ENCODE peak calls at places on chromosomes 1 and 21, in six cellular contexts. G is IMR-90, J is H9, N is mesenchymal stem cell, C is neuronal stem cell, V is H1. H is an unnamed sample.

GRCh38 chr21:39316062-39316461 is 2.6 kb upstream of the BRWD1 start:
- DNase-seq in G (no peak), V (no peak), J (no peak), C (no peak), N (no peak), H (no peak)

GRCh38 chr1:95396557-95396956 is 162.5 kb downstream of the RWDD3 start:
- DNase-seq in V (no peak), G (no peak), J (no peak), C (no peak), N (no peak), H (no peak)

GRCh38 chr1:45622267-45622890 is 1.5 kb downstream of the CCDC17 start:
- DNase-seq in G (no peak), N (no peak), V (peak), C (peak), J (peak), H (no peak)

GRCh38 chr1:47646676-47647075 is 208.8 kb downstream of the FOXD2 start:
- DNase-seq in G (no peak), N (no peak), V (no peak), C (no peak), J (no peak), H (no peak)

GRCh38 chr1:2347409-2347785 is 44.0 kb downstream of the MORN1 start:
- DNase-seq in G (no peak), C (no peak), J (no peak), N (no peak), V (no peak), H (no peak)

GRCh38 chr1:170662561-170662971 is 1.4 kb upstream of the PRRX1 start:
- DNase-seq in J (no peak), N (no peak), G (peak), V (no peak), C (no peak), H (no peak)

GRCh38 chr1:39919545-39919944 is 17.8 kb upstream of the MYCL start:
- DNase-seq in N (peak), J (peak), V (peak), C (peak), G (peak), H (peak)

GRCh38 chr1:77832889-77833288 is 53.4 kb downstream of the MIGA1 start:
- DNase-seq in G (peak), J (no peak), V (no peak), C (no peak), N (peak), H (no peak)

GRCh38 chr1:117695796-117696505 is 90.1 kb downstream of the TENT5C start:
- DNase-seq in V (no peak), G (peak), N (peak), J (peak), C (no peak), H (peak)

GRCh38 chr1:109301874-109302273 is 4.9 kb downstream of the MYBPHL start:
- DNase-seq in G (no peak), V (no peak), N (no peak), C (no peak), J (no peak), H (no peak)

GRCh38 chr21:35294231-35294898 is 245.3 kb upstream of the RUNX1 start:
- DNase-seq in G (no peak), J (no peak), N (no peak), C (no peak), V (no peak), H (peak)

GRCh38 chr1:215083408-215083961 is 948 bp downstream of the KCNK2 start:
- DNase-seq in V (peak), J (peak), N (peak), G (peak), C (peak), H (no peak)

GRCh38 chr1:41239988-41240610 is 2.0 kb downstream of the SCMH1 start:
- DNase-seq in N (peak), V (no peak), J (no peak), G (peak), C (no peak), H (peak)

GRCh38 chr1:182604128-182604834 is at the start of gene RGS16:
- DNase-seq in V (peak), G (peak), C (peak), J (peak), N (peak), H (peak)

GRCh38 chr1:197302775-197303174 is 34.7 kb downstream of the CRB1 start:
- DNase-seq in C (no peak), G (peak), V (no peak), J (no peak), N (peak), H (peak)

GRCh38 chr21:24045775-24046215 is 1561.5 kb downstream of the MRPL39 start:
- DNase-seq in N (no peak), J (no peak), G (peak), C (no peak), V (peak), H (peak)

GRCh38 chr1:11948822-11949458 is 14.4 kb downstream of the PLOD1 start:
- DNase-seq in G (peak), C (no peak), N (no peak), V (no peak), J (no peak), H (peak)

GRCh38 chr1:33165209-33165608 is 16.6 kb downstream of the TRIM62 start:
- DNase-seq in N (no peak), G (no peak), V (peak), C (no peak), J (peak), H (peak)

GRCh38 chr1:28895896-28896608 is 18.3 kb upstream of the EPB41 start:
- DNase-seq in J (no peak), C (no peak), V (no peak), N (no peak), G (peak), H (no peak)

GRCh38 chr1:153616885-153617428 is 832 bp upstream of the S100A14 start:
- DNase-seq in J (no peak), G (no peak), V (no peak), N (no peak), C (no peak), H (no peak)

GRCh38 chr21:46492851-46493250 is 34.2 kb downstream of the DIP2A start:
- DNase-seq in C (no peak), G (no peak), N (no peak), J (no peak), V (no peak), H (peak)

GRCh38 chr1:233614743-233615521 is 1.0 kb downstream of the KCNK1 start:
- DNase-seq in G (no peak), N (no peak), J (peak), V (peak), C (no peak), H (peak)

GRCh38 chr1:44714944-44715571 is 15.9 kb downstream of the RNU5D-1 start:
- DNase-seq in G (peak), N (peak), C (peak), V (peak), J (peak), H (peak)

GRCh38 chr21:39681257-39681656 is 63.7 kb upstream of the IGSF5 start:
- DNase-seq in N (peak), V (no peak), G (no peak), C (no peak), J (no peak), H (peak)

GRCh38 chr1:157307491-157307890 is 169.3 kb upstream of the ETV3 start:
- DNase-seq in G (no peak), J (peak), V (no peak), N (no peak), C (no peak), H (no peak)

GRCh38 chr1:201495447-201496295 is 11.3 kb downstream of the CSRP1 start:
- DNase-seq in V (no peak), N (peak), C (no peak), J (no peak), G (peak), H (no peak)

GRCh38 chr21:16377120-16377658 is 647.4 kb downstream of the USP25 start:
- DNase-seq in G (no peak), V (no peak), C (no peak), N (no peak), J (no peak), H (no peak)

GRCh38 chr1:205343431-205344009 is 13.2 kb downstream of the KLHDC8A start:
- DNase-seq in G (no peak), C (no peak), V (peak), N (no peak), J (peak), H (no peak)

GRCh38 chr21:42850866-42851391 is 28.4 kb downstream of the WDR4 start:
- DNase-seq in N (peak), C (no peak), V (peak), J (peak), G (no peak), H (peak)

GRCh38 chr1:2232916-2233438 is 4.9 kb downstream of the SKI start:
- DNase-seq in N (peak), J (peak), G (no peak), C (no peak), V (no peak), H (no peak)

GRCh38 chr1:210260087-210260486 is 27.5 kb downstream of the SERTAD4 start:
- DNase-seq in J (no peak), G (no peak), C (no peak), N (no peak), V (no peak), H (no peak)

GRCh38 chr1:178057863-178058576 is 35.9 kb upstream of the RASAL2 start:
- DNase-seq in J (peak), V (no peak), N (peak), C (no peak), G (peak), H (peak)

GRCh38 chr1:33087677-33088076 is 6.7 kb downstream of the AZIN2 start:
- DNase-seq in G (no peak), N (no peak), J (no peak), C (no peak), V (no peak), H (no peak)

GRCh38 chr1:226678701-226679100 is 60.4 kb downstream of the ITPKB start:
- DNase-seq in N (no peak), C (no peak), G (no peak), J (no peak), V (no peak), H (no peak)

GRCh38 chr1:176880954-176881595 is 283.4 kb downstream of the ASTN1 start:
- DNase-seq in C (peak), G (peak), V (peak), J (peak), N (peak), H (peak)

GRCh38 chr1:168301664-168302320 is 21.1 kb downstream of the TBX19 start:
- DNase-seq in N (peak), J (no peak), G (peak), C (no peak), V (no peak), H (peak)

DNA sequence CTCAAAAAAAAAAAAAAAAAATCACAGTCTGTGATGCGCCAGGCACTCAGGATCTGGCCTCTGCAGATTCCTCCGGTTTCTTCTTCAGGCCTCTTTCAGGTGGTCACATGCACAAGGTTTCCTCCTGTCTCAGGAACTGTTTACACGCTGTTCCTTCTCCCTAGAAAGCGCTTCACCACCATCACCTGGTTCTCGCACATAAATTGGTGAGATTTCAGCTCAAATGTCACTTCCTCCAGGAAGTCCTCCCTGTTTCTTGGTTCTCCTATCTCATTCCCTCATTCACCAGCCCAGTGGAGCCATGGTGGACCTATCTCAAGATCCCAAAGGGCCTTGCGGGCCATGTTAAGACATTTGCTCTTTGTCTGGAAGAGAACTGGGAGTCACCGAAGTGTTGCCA is 26.7 kb downstream of the HMGN2 start:
- DNase-seq in V (no peak), N (no peak), C (no peak), J (no peak), G (no peak), H (no peak)
- H4K8ac ChIP-seq in V (no peak), N (no peak), C (no peak), J (no peak), G (no peak), H (no peak)

GRCh38 chr1:225653463-225654276 is 747 bp upstream of the ENAH start:
- DNase-seq in C (peak), N (peak), V (peak), G (peak), J (peak), H (peak)
- H2BK120ac ChIP-seq in C (peak), N (peak), V (no peak), G (peak), J (no peak), H (peak)

GRCh38 chr1:152225678-152226077 is 1.7 kb upstream of the HRNR start:
- DNase-seq in G (no peak), V (no peak), C (no peak), J (no peak), N (no peak), H (no peak)
- H3K14ac ChIP-seq in G (no peak), V (no peak), C (no peak), J (no peak), N (no peak), H (no peak)

GRCh38 chr1:10470043-10470442 is 2.3 kb downstream of the DFFA start:
- DNase-seq in N (no peak), C (no peak), G (no peak), V (no peak), J (no peak), H (no peak)

GRCh38 chr1:10471411-10472219 is 714 bp downstream of the DFFA start:
- DNase-seq in J (no peak), V (peak), N (no peak), C (no peak), G (peak), H (no peak)

GRCh38 chr1:10473145-10473765 is 926 bp upstream of the DFFA start:
- DNase-seq in V (no peak), C (no peak), N (no peak), G (no peak), J (no peak), H (no peak)

GRCh38 chr1:10474613-10475507 is at the start of gene PEX14:
- DNase-seq in V (peak), C (peak), J (peak), G (peak), N (peak), H (peak)

DNA sequence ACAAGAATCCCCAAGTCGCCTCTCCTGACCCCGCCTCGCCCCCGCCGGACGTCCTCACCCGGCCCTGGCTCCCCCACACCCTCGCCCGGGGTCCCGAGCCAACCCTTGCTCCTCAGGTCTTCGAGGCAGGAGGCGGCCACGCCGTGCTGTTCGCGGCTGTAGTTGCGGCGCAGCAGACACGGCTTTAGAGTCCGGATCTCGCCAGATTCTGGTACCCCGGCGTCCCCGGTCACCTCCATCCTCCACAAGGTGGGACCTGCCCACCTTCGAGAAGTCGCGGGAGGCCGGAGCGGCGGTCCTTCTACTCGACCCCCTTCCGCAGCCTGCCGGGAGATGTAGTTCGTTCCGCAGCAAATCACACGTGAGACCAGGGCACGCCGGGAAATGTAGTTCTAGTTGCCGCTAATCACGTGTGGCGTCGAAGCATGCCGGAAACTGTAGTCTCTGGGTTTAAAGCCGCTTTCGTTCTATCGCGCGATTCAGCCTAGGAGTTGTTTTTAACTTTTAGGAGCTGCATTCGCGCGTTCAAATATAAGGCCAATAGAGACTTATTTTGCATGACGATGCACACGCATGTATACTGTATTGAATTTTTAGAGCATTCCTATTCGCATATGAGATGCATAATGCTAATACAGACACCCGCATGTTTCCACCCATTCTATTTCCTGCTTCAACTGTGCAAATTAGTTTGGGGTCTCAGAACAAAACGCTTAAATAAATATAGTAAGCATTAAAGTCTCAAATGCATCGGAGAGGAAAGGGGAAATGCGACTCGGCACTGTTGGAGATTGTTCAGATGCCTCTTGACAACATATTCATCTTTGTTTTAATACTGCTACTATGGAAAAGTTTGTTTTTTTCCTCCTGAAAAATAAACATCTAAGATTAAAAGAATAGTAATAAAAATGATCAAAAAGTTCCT is at the start of gene DFFA:
- DNase-seq in J (peak), G (peak), N (peak), C (peak), V (peak), H (peak)
- H4K8ac ChIP-seq in J (no peak), G (peak), N (peak), C (no peak), V (peak), H (peak)

GRCh38 chr1:147837129-147837776 is 65.3 kb upstream of the GJA8 start:
- DNase-seq in G (no peak), V (peak), C (no peak), N (no peak), J (peak), H (peak)
- H2BK120ac ChIP-seq in G (no peak), V (peak), C (no peak), N (no peak), J (no peak), H (no peak)

GRCh38 chr1:206593351-206593925 is 18.8 kb downstream of the EIF2D start:
- DNase-seq in N (no peak), V (no peak), C (no peak), J (no peak), G (no peak), H (no peak)

GRCh38 chr1:206596319-206596666 is 16.0 kb downstream of the EIF2D start:
- DNase-seq in C (no peak), N (no peak), V (no peak), G (no peak), J (no peak), H (no peak)

GRCh38 chr1:206591696-206592095 is 20.6 kb downstream of the EIF2D start:
- DNase-seq in G (no peak), J (no peak), V (no peak), N (no peak), C (no peak), H (no peak)

GRCh38 chr1:206591236-206591635 is 21.0 kb downstream of the EIF2D start:
- DNase-seq in J (no peak), G (no peak), C (no peak), N (no peak), V (no peak), H (no peak)

DNA sequence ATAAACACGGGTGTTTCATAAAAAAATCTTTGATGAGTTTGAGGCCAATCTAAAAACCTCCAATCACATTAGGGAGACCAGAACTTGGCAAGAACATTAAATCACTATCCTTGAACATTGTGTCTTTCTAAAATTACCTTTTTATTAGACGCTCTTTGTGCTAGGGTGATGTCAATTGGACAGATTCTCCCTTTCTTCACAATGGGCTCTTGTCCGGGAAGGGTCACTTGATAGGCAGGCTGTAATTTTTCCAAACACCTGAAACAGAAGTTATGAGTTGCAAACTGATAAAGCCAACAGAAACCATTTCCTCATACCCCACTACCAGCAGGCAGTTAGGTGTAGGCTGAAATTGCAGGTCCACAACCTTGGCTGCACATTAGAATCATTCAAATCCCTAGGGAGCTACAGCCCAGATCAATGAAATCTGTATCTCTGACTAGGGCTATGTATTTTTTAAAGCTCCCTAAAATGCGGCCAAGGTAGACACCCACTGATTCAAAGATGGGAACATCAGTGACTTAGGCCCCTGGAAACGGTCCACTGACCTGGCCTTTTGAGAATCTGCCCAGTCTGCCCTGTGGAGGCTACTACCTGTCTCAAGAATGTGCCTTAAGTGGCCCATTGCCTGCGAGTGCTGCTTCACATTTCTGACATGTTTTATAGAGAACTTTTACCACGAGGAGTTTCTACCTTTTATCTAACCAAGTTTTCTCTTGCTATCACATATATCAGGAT is 16.5 kb downstream of the EIF2D start:
- DNase-seq in G (no peak), V (no peak), N (no peak), J (no peak), C (no peak), H (no peak)
- H3K14ac ChIP-seq in G (no peak), V (no peak), N (no peak), J (no peak), C (no peak), H (no peak)

DNA sequence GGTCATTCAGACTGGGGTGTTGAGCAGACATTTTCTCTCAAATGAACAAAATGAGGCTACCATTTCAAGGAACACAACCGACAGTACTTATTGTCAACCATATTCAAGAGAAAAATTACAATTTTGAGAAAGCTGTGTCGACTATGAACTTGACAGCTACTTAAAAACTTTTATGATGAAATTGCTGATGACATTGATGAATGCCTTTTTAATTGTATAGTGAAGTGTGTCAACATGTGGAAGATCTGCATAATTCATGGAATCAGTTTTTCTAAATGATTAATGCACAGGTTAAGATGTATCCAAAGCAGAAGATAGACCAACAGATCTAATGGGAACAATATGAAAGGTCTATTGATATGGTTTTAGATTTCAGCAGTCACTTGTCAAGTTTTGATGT is 34.6 kb upstream of the DARS2 start:
- DNase-seq in J (no peak), C (no peak), N (no peak), G (no peak), V (no peak), H (no peak)
- H4K8ac ChIP-seq in J (no peak), C (no peak), N (no peak), G (no peak), V (no peak), H (no peak)

GRCh38 chr1:58848818-58849411 is 65.1 kb upstream of the JUN start:
- DNase-seq in C (no peak), N (peak), G (peak), V (no peak), J (peak), H (peak)

GRCh38 chr1:58854576-58854975 is 70.7 kb upstream of the JUN start:
- DNase-seq in V (no peak), C (no peak), N (peak), G (peak), J (no peak), H (no peak)

GRCh38 chr1:58855351-58856165 is 71.7 kb upstream of the JUN start:
- DNase-seq in N (peak), J (no peak), G (no peak), C (no peak), V (no peak), H (no peak)

GRCh38 chr1:58849556-58849955 is 65.7 kb upstream of the JUN start:
- DNase-seq in J (no peak), N (no peak), G (no peak), C (no peak), V (no peak), H (no peak)

GRCh38 chr1:58852731-58853485 is 69.1 kb upstream of the JUN start:
- DNase-seq in J (peak), N (no peak), V (no peak), C (no peak), G (no peak), H (no peak)
- H2BK120ac ChIP-seq in J (no peak), N (no peak), V (peak), C (peak), G (no peak), H (no peak)

GRCh38 chr1:229786974-229787610 is 161.0 kb downstream of the URB2 start:
- DNase-seq in C (no peak), G (no peak), J (no peak), V (no peak), N (no peak), H (no peak)
- H3K14ac ChIP-seq in C (no peak), G (no peak), J (no peak), V (no peak), N (no peak), H (no peak)